ENCODE peak calls at places on chromosomes 3 and 15, in seven cellular contexts. Q is activated CD4-positive, alpha-beta T cell treated with anti-CD3 and anti-CD28 coated beads for 36 hours; U is ELR; F is cardiac fibroblast; W is epithelial cell of esophagus; G is SW480; D is HEK293T. Y is an unnamed sample.

GRCh38 chr15:60358935-60359672 is 38.7 kb downstream of the ANXA2 start:
- DNase-seq in Q (no peak), U (peak), F (peak), W (no peak), G (no peak), D (no peak), Y (no peak)

GRCh38 chr15:43168192-43169107 is 16.8 kb upstream of the CCNDBP1 start:
- DNase-seq in Q (no peak), U (peak), F (peak), W (peak), G (no peak), D (no peak), Y (no peak)

GRCh38 chr3:21274000-21274671 is 476.9 kb downstream of the ZNF385D start:
- DNase-seq in Q (no peak), U (peak), F (peak), W (peak), G (no peak), D (no peak), Y (no peak)

GRCh38 chr3:126878664-126879063 is 104.3 kb upstream of the PLXNA1 start:
- DNase-seq in Q (no peak), U (no peak), F (no peak), W (no peak), G (no peak), D (no peak), Y (no peak)

GRCh38 chr3:148042663-148043445 is 633.7 kb downstream of the ZIC1 start:
- DNase-seq in Q (no peak), U (peak), F (peak), W (no peak), G (no peak), D (no peak), Y (no peak)

GRCh38 chr3:41629072-41629471 is 332.8 kb downstream of the ULK4 start:
- DNase-seq in Q (no peak), U (no peak), F (no peak), W (peak), G (no peak), D (no peak), Y (no peak)

GRCh38 chr15:92018535-92019239 is 165.2 kb downstream of the SLCO3A1 start:
- DNase-seq in Q (no peak), U (no peak), F (no peak), W (no peak), G (peak), D (no peak), Y (peak)

GRCh38 chr15:100339999-100340398 is 1.8 kb downstream of the ADAMTS17 start:
- DNase-seq in Q (no peak), U (no peak), F (no peak), W (no peak), G (no peak), D (no peak), Y (no peak)

GRCh38 chr3:63519426-63519825 is 133.0 kb upstream of the SNTN start:
- DNase-seq in Q (no peak), U (peak), F (no peak), W (peak), G (no peak), D (no peak), Y (no peak)

GRCh38 chr3:58384381-58385090 is 49.1 kb downstream of the PDHB start:
- DNase-seq in Q (no peak), U (peak), F (no peak), W (no peak), G (no peak), D (no peak), Y (no peak)

GRCh38 chr15:40722934-40723333 is 28.0 kb downstream of the RAD51 start:
- DNase-seq in Q (no peak), U (peak), F (no peak), W (peak), G (no peak), D (no peak), Y (no peak)

GRCh38 chr3:183629546-183630301 is 5.7 kb upstream of the KLHL24 start:
- DNase-seq in Q (no peak), U (no peak), F (peak), W (no peak), G (no peak), D (no peak), Y (no peak)

GRCh38 chr3:106711650-106712049 is 665.6 kb upstream of the CCDC54 start:
- DNase-seq in Q (no peak), U (peak), F (no peak), W (no peak), G (no peak), D (no peak), Y (no peak)

GRCh38 chr3:69088033-69088432 is 3.3 kb downstream of the ARL6IP5 start:
- DNase-seq in Q (peak), U (peak), F (peak), W (peak), G (no peak), D (no peak), Y (no peak)